ENCODE peak calls at places on chromosomes 1 and 21, in seven cellular contexts. V, Z, G, S, L, I and K are unnamed samples.
A peak's percentile ranks its signal among the peaks of the same experiment; 100 is the strongest.

GRCh38 chr1:15684468-15685283 is 556 bp downstream of the PLEKHM2 start:
- DNase-seq in V (peak; percentile 43), Z (peak; percentile 50), G (peak; percentile 22), S (peak; percentile 33), L (no peak), I (peak; percentile 81), K (peak; percentile 85)

GRCh38 chr1:15937706-15938168 is 38.2 kb downstream of the ZBTB17 start:
- DNase-seq in V (peak; percentile 39), Z (no peak), G (no peak), S (no peak), L (no peak), I (peak; percentile 85), K (no peak)

GRCh38 chr1:42340093-42340492 is 5.1 kb upstream of the FOXJ3 start:
- DNase-seq in V (no peak), Z (no peak), G (no peak), S (no peak), L (no peak), I (no peak), K (no peak)

GRCh38 chr1:171780583-171781166 is 785 bp upstream of the METTL13 start:
- DNase-seq in V (no peak), Z (no peak), G (no peak), S (no peak), L (no peak), I (no peak), K (no peak)

GRCh38 chr1:151980287-151981177 is 13.1 kb downstream of the S100A10 start:
- DNase-seq in V (no peak), Z (peak; percentile 50), G (peak; percentile 92), S (no peak), L (no peak), I (no peak), K (no peak)

GRCh38 chr1:79090985-79091384 is 84.5 kb upstream of the ADGRL4 start:
- DNase-seq in V (no peak), Z (no peak), G (no peak), S (no peak), L (no peak), I (no peak), K (no peak)

GRCh38 chr1:56819393-56819899 is at the start of gene FYB2:
- DNase-seq in V (no peak), Z (no peak), G (no peak), S (no peak), L (no peak), I (peak; percentile 94), K (no peak)

GRCh38 chr1:204323887-204324286 is 35.8 kb downstream of the PLEKHA6 start:
- DNase-seq in V (no peak), Z (no peak), G (peak; percentile 58), S (no peak), L (no peak), I (no peak), K (no peak)

GRCh38 chr1:148263906-148264255 is 111.8 kb upstream of the NBPF11 start:
- DNase-seq in V (no peak), Z (no peak), G (no peak), S (no peak), L (no peak), I (no peak), K (no peak)

GRCh38 chr1:116664366-116664983 is 3.1 kb downstream of the IGSF3 start:
- DNase-seq in V (no peak), Z (no peak), G (no peak), S (no peak), L (no peak), I (no peak), K (no peak)

GRCh38 chr1:118928739-118929554 is 59.2 kb downstream of the TBX15 start:
- DNase-seq in V (peak; percentile 45), Z (no peak), G (peak; percentile 39), S (no peak), L (no peak), I (peak; percentile 80), K (no peak)

GRCh38 chr1:156644640-156645039 is 2.7 kb downstream of the BCAN start:
- DNase-seq in V (no peak), Z (no peak), G (no peak), S (no peak), L (no peak), I (no peak), K (no peak)

GRCh38 chr21:42336065-42336464 is 14.7 kb downstream of the TFF2 start:
- DNase-seq in V (no peak), Z (no peak), G (peak; percentile 1), S (no peak), L (no peak), I (peak; percentile 80), K (no peak)

GRCh38 chr21:42338730-42339715 is 11.8 kb downstream of the TFF2 start:
- DNase-seq in V (no peak), Z (no peak), G (no peak), S (no peak), L (no peak), I (peak; percentile 5), K (no peak)

GRCh38 chr21:42337276-42337675 is 13.5 kb downstream of the TFF2 start:
- DNase-seq in V (no peak), Z (no peak), G (no peak), S (no peak), L (no peak), I (peak; percentile 18), K (no peak)

GRCh38 chr21:42340187-42340586 is 10.6 kb downstream of the TFF2 start:
- DNase-seq in V (no peak), Z (no peak), G (no peak), S (no peak), L (no peak), I (peak; percentile 24), K (no peak)

DNA sequence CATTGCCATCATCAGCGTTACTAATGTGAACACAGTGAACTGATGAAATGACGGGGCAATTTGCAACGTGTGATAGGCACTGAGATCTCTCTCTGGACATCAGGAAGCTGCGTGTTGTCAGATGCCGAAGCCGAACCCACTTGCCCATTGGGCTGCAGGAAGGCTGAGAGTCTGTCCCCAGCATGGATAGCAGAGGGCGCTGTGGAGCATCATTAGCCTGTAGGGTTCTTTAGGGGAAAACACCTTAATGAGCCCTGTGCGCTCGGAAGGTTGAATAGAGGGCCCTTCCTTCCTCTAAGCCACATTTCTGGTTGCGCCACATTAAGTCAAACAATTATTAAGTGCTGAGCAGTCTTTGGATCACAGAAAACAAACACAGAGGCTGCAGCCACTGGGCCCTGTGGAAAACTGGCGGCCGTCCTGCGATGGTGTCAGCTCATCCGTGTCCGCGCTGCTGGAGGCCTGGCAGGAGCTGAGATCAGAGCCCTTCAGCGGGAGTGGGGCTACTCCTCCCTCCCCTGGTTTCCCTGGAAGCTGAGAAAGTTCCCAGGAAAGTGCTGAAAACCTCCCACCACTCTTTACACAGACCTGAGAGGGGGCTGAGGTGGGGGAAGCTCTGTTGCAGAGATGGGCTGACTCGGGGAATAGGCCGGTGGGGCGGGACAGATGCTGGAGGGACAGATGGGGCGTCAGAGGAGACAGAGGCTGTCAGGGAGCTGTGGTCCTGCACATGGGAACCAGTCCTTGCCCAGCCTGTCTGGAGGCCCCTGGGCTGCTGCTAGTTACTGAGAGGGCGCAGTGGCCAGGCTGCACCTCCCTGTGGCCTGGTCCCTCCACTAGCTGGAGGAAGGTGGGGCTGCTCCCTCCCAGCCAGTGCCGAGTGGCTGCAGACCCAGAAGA is 12.7 kb downstream of the TFF2 start:
- DNase-seq in V (peak; percentile 69), Z (peak; percentile 46), G (peak; percentile 50), S (no peak), L (no peak), I (peak; percentile 94), K (no peak)
- TF ChIP-seq CTCF in V (peak; percentile 83), Z (peak; percentile 22), G (peak; percentile 31), S (no peak), L (peak; percentile 36), I (peak; percentile 89), K (peak; percentile 35)

GRCh38 chr1:201949491-201949890 is 3.1 kb upstream of the LMOD1 start:
- DNase-seq in V (no peak), Z (no peak), G (no peak), S (no peak), L (no peak), I (no peak), K (no peak)
- H3K27ac ChIP-seq in V (no peak overlapping the region), Z (peak overlapping the region; percentile 57), G (no peak overlapping the region), S (peak overlapping the region; percentile 54), L (no peak overlapping the region), I (no peak overlapping the region), K (no peak overlapping the region)

GRCh38 chr21:37223804-37224345 is 43.3 kb downstream of the VPS26C start:
- DNase-seq in V (no peak), Z (no peak), G (no peak), S (no peak), L (no peak), I (no peak), K (no peak)

GRCh38 chr21:37219766-37220432 is 47.2 kb downstream of the VPS26C start:
- DNase-seq in V (no peak), Z (no peak), G (no peak), S (no peak), L (no peak), I (no peak), K (no peak)

GRCh38 chr21:37224861-37225260 is 42.3 kb downstream of the VPS26C start:
- DNase-seq in V (no peak), Z (no peak), G (no peak), S (no peak), L (no peak), I (no peak), K (no peak)

GRCh38 chr21:37220981-37221664 is 46.0 kb downstream of the VPS26C start:
- DNase-seq in V (peak; percentile 97), Z (peak; percentile 95), G (peak; percentile 92), S (peak; percentile 95), L (peak; percentile 94), I (peak; percentile 87), K (peak; percentile 98)

GRCh38 chr21:37220433-37220980 is 46.6 kb downstream of the VPS26C start:
- DNase-seq in V (no peak), Z (no peak), G (peak; percentile 64), S (no peak), L (no peak), I (no peak), K (no peak)
- TF ChIP-seq CTCF in V (no peak), Z (peak; percentile 22), G (peak; percentile 13), S (no peak), L (no peak), I (no peak), K (no peak)

GRCh38 chr1:161182214-161182613 is 4.9 kb upstream of the B4GALT3 start:
- DNase-seq in V (no peak), Z (no peak), G (peak; percentile 62), S (no peak), L (no peak), I (no peak), K (no peak)
- H3K27ac ChIP-seq in V (no peak overlapping the region), Z (no peak overlapping the region), G (no peak overlapping the region), S (no peak overlapping the region), L (peak overlapping the region; percentile 74), I (no peak overlapping the region), K (no peak overlapping the region)